ENCODE peak calls at places on chromosomes 7 and 10, in six cellular contexts. One of them, this sample, is unnamed.

GRCh38 chr10:23439452-23439919 is 611 bp downstream of the OTUD1 start:
- DNase-seq in erythroblast: peak; percentile 65
- DNase-seq in NAMALWA: no peak
- DNase-seq in NCI-H82: no peak
- DNase-seq in SW480: no peak
- DNase-seq in G401: no peak
- DNase-seq in this sample: no peak

GRCh38 chr10:77392851-77393250 is 244.8 kb downstream of the KCNMA1 start:
- DNase-seq in erythroblast: no peak
- DNase-seq in NAMALWA: no peak
- DNase-seq in NCI-H82: no peak
- DNase-seq in SW480: peak; percentile 63
- DNase-seq in G401: no peak
- DNase-seq in this sample: no peak

GRCh38 chr7:13933106-13933505 is 56.4 kb downstream of the ETV1 start:
- DNase-seq in erythroblast: no peak
- DNase-seq in NAMALWA: no peak
- DNase-seq in NCI-H82: no peak
- DNase-seq in SW480: no peak
- DNase-seq in G401: no peak
- DNase-seq in this sample: no peak

GRCh38 chr7:94008537-94008936 is 4.4 kb upstream of the BET1 start:
- DNase-seq in erythroblast: no peak
- DNase-seq in NAMALWA: no peak
- DNase-seq in NCI-H82: no peak
- DNase-seq in SW480: no peak
- DNase-seq in G401: no peak
- DNase-seq in this sample: no peak

GRCh38 chr7:130400120-130400572 is 19.9 kb downstream of the CPA1 start:
- DNase-seq in erythroblast: no peak
- DNase-seq in NAMALWA: no peak
- DNase-seq in NCI-H82: no peak
- DNase-seq in SW480: no peak
- DNase-seq in G401: no peak
- DNase-seq in this sample: no peak

GRCh38 chr10:112517381-112517976 is 70.5 kb downstream of the VTI1A start:
- DNase-seq in erythroblast: no peak
- DNase-seq in NAMALWA: no peak
- DNase-seq in NCI-H82: no peak
- DNase-seq in SW480: peak; percentile 92
- DNase-seq in G401: no peak
- DNase-seq in this sample: no peak

GRCh38 chr7:106704000-106704840 is 43.3 kb upstream of the CCDC71L start:
- DNase-seq in erythroblast: no peak
- DNase-seq in NAMALWA: peak; percentile 30
- DNase-seq in NCI-H82: no peak
- DNase-seq in SW480: no peak
- DNase-seq in G401: no peak
- DNase-seq in this sample: no peak

GRCh38 chr10:663844-664243 is 25.6 kb downstream of the DIP2C start:
- DNase-seq in erythroblast: no peak
- DNase-seq in NAMALWA: no peak
- DNase-seq in NCI-H82: no peak
- DNase-seq in SW480: peak; percentile 26
- DNase-seq in G401: no peak
- DNase-seq in this sample: peak; percentile 96

GRCh38 chr7:22717760-22718159 is 9.2 kb upstream of the IL6 start:
- DNase-seq in erythroblast: no peak
- DNase-seq in NAMALWA: no peak
- DNase-seq in NCI-H82: no peak
- DNase-seq in SW480: no peak
- DNase-seq in G401: no peak
- DNase-seq in this sample: no peak

GRCh38 chr10:52314007-52314821 is at the start of gene DKK1:
- DNase-seq in erythroblast: peak; percentile 49
- DNase-seq in NAMALWA: no peak
- DNase-seq in NCI-H82: peak; percentile 37
- DNase-seq in SW480: peak; percentile 90
- DNase-seq in G401: peak; percentile 67
- DNase-seq in this sample: peak; percentile 28

GRCh38 chr10:126564297-126564888 is 106.1 kb downstream of the C10orf90 start:
- DNase-seq in erythroblast: no peak
- DNase-seq in NAMALWA: no peak
- DNase-seq in NCI-H82: peak; percentile 29
- DNase-seq in SW480: no peak
- DNase-seq in G401: no peak
- DNase-seq in this sample: no peak

GRCh38 chr10:30804478-30805055 is 175.0 kb upstream of the LYZL2 start:
- DNase-seq in erythroblast: no peak
- DNase-seq in NAMALWA: no peak
- DNase-seq in NCI-H82: no peak
- DNase-seq in SW480: no peak
- DNase-seq in G401: no peak
- DNase-seq in this sample: no peak

GRCh38 chr7:15068324-15068723 is 165.8 kb upstream of the DGKB start:
- DNase-seq in erythroblast: no peak
- DNase-seq in NAMALWA: no peak
- DNase-seq in NCI-H82: no peak
- DNase-seq in SW480: no peak
- DNase-seq in G401: no peak
- DNase-seq in this sample: no peak

GRCh38 chr7:148697256-148697841 is 1.4 kb upstream of the CUL1 start:
- DNase-seq in erythroblast: peak; percentile 39
- DNase-seq in NAMALWA: peak; percentile 59
- DNase-seq in NCI-H82: peak; percentile 32
- DNase-seq in SW480: no peak
- DNase-seq in G401: no peak
- DNase-seq in this sample: peak; percentile 20

GRCh38 chr7:75056476-75056875 is 17.1 kb downstream of the RCC1L start:
- DNase-seq in erythroblast: no peak
- DNase-seq in NAMALWA: no peak
- DNase-seq in NCI-H82: no peak
- DNase-seq in SW480: no peak
- DNase-seq in G401: no peak
- DNase-seq in this sample: no peak

GRCh38 chr7:134669845-134670373 is 23.3 kb downstream of the BPGM start:
- DNase-seq in erythroblast: peak; percentile 23
- DNase-seq in NAMALWA: peak; percentile 51
- DNase-seq in NCI-H82: no peak
- DNase-seq in SW480: peak; percentile 81
- DNase-seq in G401: peak; percentile 38
- DNase-seq in this sample: no peak

This sample was measured in pons.